ENCODE peak calls at places on chromosome 7, in five cellular contexts. One of them, this sample, is unnamed.
A peak's percentile ranks its signal among the peaks of the same experiment; 100 is the strongest.

GRCh38 chr7:111266613-111267012 is 175.7 kb downstream of the LRRN3 start:
- DNase-seq in left lung: no peak
- DNase-seq in fibroblast of villous mesenchyme: peak; percentile 73
- DNase-seq in fibroblast of lung: peak; percentile 89
- DNase-seq in H1: no peak
- DNase-seq in this sample: no peak

GRCh38 chr7:80410081-80410480 is 101.8 kb downstream of the GNAT3 start:
- DNase-seq in H1: no peak
- DNase-seq in left lung: no peak
- DNase-seq in fibroblast of lung: no peak
- DNase-seq in fibroblast of villous mesenchyme: no peak
- DNase-seq in this sample: no peak

GRCh38 chr7:47091141-47091540 is 490.8 kb downstream of the TNS3 start:
- DNase-seq in H1: no peak
- DNase-seq in left lung: no peak
- DNase-seq in fibroblast of lung: no peak
- DNase-seq in fibroblast of villous mesenchyme: no peak
- DNase-seq in this sample: no peak

GRCh38 chr7:40723829-40724228 is 589.0 kb downstream of the SUGCT start:
- DNase-seq in left lung: no peak
- DNase-seq in fibroblast of villous mesenchyme: no peak
- DNase-seq in H1: no peak
- DNase-seq in fibroblast of lung: no peak
- DNase-seq in this sample: no peak

GRCh38 chr7:28858206-28858605 is 99.9 kb downstream of the TRIL start:
- DNase-seq in fibroblast of lung: peak; percentile 49
- DNase-seq in left lung: no peak
- DNase-seq in H1: no peak
- DNase-seq in fibroblast of villous mesenchyme: no peak
- DNase-seq in this sample: no peak

GRCh38 chr7:133491846-133492652 is 239.2 kb downstream of the EXOC4 start:
- DNase-seq in fibroblast of lung: no peak
- DNase-seq in left lung: no peak
- DNase-seq in fibroblast of villous mesenchyme: peak; percentile 89
- DNase-seq in H1: no peak
- DNase-seq in this sample: no peak

GRCh38 chr7:1945558-1945957 is 275.5 kb downstream of the ELFN1 start:
- DNase-seq in fibroblast of villous mesenchyme: no peak
- DNase-seq in left lung: peak; percentile 75
- DNase-seq in H1: no peak
- DNase-seq in fibroblast of lung: no peak
- DNase-seq in this sample: no peak

GRCh38 chr7:103011650-103012049 is 62.9 kb downstream of the FBXL13 start:
- DNase-seq in fibroblast of villous mesenchyme: peak; percentile 29
- DNase-seq in H1: no peak
- DNase-seq in left lung: no peak
- DNase-seq in fibroblast of lung: peak; percentile 57
- DNase-seq in this sample: no peak

GRCh38 chr7:40879941-40880558 is 745.2 kb downstream of the SUGCT start:
- DNase-seq in H1: no peak
- DNase-seq in left lung: no peak
- DNase-seq in fibroblast of villous mesenchyme: no peak
- DNase-seq in fibroblast of lung: peak; percentile 39
- DNase-seq in this sample: no peak

GRCh38 chr7:47625861-47626444 is 44.0 kb upstream of the TNS3 start:
- DNase-seq in fibroblast of villous mesenchyme: no peak
- DNase-seq in left lung: no peak
- DNase-seq in H1: no peak
- DNase-seq in fibroblast of lung: no peak
- DNase-seq in this sample: no peak

GRCh38 chr7:7996568-7996967 is 28.0 kb downstream of the GLCCI1 start:
- DNase-seq in H1: no peak
- DNase-seq in fibroblast of lung: peak; percentile 42
- DNase-seq in fibroblast of villous mesenchyme: no peak
- DNase-seq in left lung: no peak
- DNase-seq in this sample: no peak

GRCh38 chr7:28123752-28124151 is 56.8 kb downstream of the JAZF1 start:
- DNase-seq in fibroblast of lung: no peak
- DNase-seq in left lung: no peak
- DNase-seq in H1: no peak
- DNase-seq in fibroblast of villous mesenchyme: no peak
- DNase-seq in this sample: no peak

GRCh38 chr7:122307228-122307619 is 2.7 kb upstream of the FEZF1 start:
- DNase-seq in fibroblast of lung: no peak
- DNase-seq in H1: no peak
- DNase-seq in left lung: no peak
- DNase-seq in fibroblast of villous mesenchyme: no peak
- DNase-seq in this sample: no peak

GRCh38 chr7:142412551-142413193 is 154.8 kb upstream of the PRSS58 start:
- DNase-seq in H1: peak; percentile 36
- DNase-seq in left lung: no peak
- DNase-seq in fibroblast of villous mesenchyme: peak; percentile 56
- DNase-seq in fibroblast of lung: peak; percentile 56
- DNase-seq in this sample: no peak

GRCh38 chr7:84697506-84697905 is 489.4 kb downstream of the SEMA3D start:
- DNase-seq in fibroblast of lung: peak; percentile 93
- DNase-seq in fibroblast of villous mesenchyme: peak; percentile 83
- DNase-seq in H1: no peak
- DNase-seq in left lung: no peak
- DNase-seq in this sample: no peak

GRCh38 chr7:17532861-17533404 is 234.5 kb downstream of the AHR start:
- DNase-seq in fibroblast of villous mesenchyme: peak; percentile 97
- DNase-seq in H1: no peak
- DNase-seq in fibroblast of lung: peak; percentile 83
- DNase-seq in left lung: no peak
- DNase-seq in this sample: no peak

GRCh38 chr7:51062222-51062987 is 254.2 kb downstream of the COBL start:
- DNase-seq in H1: no peak
- DNase-seq in left lung: no peak
- DNase-seq in fibroblast of villous mesenchyme: no peak
- DNase-seq in fibroblast of lung: no peak
- DNase-seq in this sample: no peak

GRCh38 chr7:16397497-16398210 is 23.7 kb downstream of the CRPPA start:
- DNase-seq in left lung: no peak
- DNase-seq in H1: no peak
- DNase-seq in fibroblast of villous mesenchyme: no peak
- DNase-seq in fibroblast of lung: no peak
- DNase-seq in this sample: no peak

GRCh38 chr7:7641129-7641663 is 644 bp downstream of the UMAD1 start:
- DNase-seq in fibroblast of lung: peak; percentile 23
- DNase-seq in left lung: no peak
- DNase-seq in H1: no peak
- DNase-seq in fibroblast of villous mesenchyme: no peak
- DNase-seq in this sample: no peak

GRCh38 chr7:18505870-18506460 is 10.4 kb downstream of the HDAC9 start:
- DNase-seq in fibroblast of lung: peak; percentile 25
- DNase-seq in fibroblast of villous mesenchyme: peak; percentile 21
- DNase-seq in H1: no peak
- DNase-seq in left lung: no peak
- DNase-seq in this sample: no peak

GRCh38 chr7:151888079-151888673 is 11.3 kb upstream of the PRKAG2 start:
- DNase-seq in fibroblast of lung: no peak
- DNase-seq in H1: no peak
- DNase-seq in left lung: no peak
- DNase-seq in fibroblast of villous mesenchyme: no peak
- DNase-seq in this sample: no peak

GRCh38 chr7:2172311-2173183 is 60.2 kb downstream of the MAD1L1 start:
- DNase-seq in fibroblast of lung: peak; percentile 98
- DNase-seq in left lung: no peak
- DNase-seq in H1: no peak
- DNase-seq in fibroblast of villous mesenchyme: peak; percentile 96
- DNase-seq in this sample: no peak

GRCh38 chr7:1536768-1537630 is 6.5 kb downstream of the MAFK start:
- DNase-seq in fibroblast of villous mesenchyme: peak; percentile 100
- DNase-seq in H1: no peak
- DNase-seq in left lung: peak; percentile 94
- DNase-seq in fibroblast of lung: peak; percentile 99
- DNase-seq in this sample: peak; percentile 89

GRCh38 chr7:96837583-96837982 is 127.9 kb upstream of the SEM1 start:
- DNase-seq in left lung: no peak
- DNase-seq in fibroblast of lung: no peak
- DNase-seq in fibroblast of villous mesenchyme: no peak
- DNase-seq in H1: no peak
- DNase-seq in this sample: no peak

GRCh38 chr7:156487811-156488523 is 152.6 kb upstream of the RNF32 start:
- DNase-seq in left lung: no peak
- DNase-seq in fibroblast of lung: no peak
- DNase-seq in fibroblast of villous mesenchyme: no peak
- DNase-seq in H1: no peak
- DNase-seq in this sample: peak; percentile 37

GRCh38 chr7:47587389-47587788 is 5.5 kb upstream of the TNS3 start:
- DNase-seq in left lung: peak; percentile 89
- DNase-seq in fibroblast of villous mesenchyme: no peak
- DNase-seq in H1: no peak
- DNase-seq in fibroblast of lung: no peak
- DNase-seq in this sample: no peak

GRCh38 chr7:120215654-120216053 is 57.3 kb upstream of the KCND2 start:
- DNase-seq in left lung: no peak
- DNase-seq in H1: no peak
- DNase-seq in fibroblast of lung: no peak
- DNase-seq in fibroblast of villous mesenchyme: no peak
- DNase-seq in this sample: no peak

GRCh38 chr7:144534196-144534595 is 130.7 kb upstream of the NOBOX start:
- DNase-seq in fibroblast of lung: no peak
- DNase-seq in fibroblast of villous mesenchyme: no peak
- DNase-seq in left lung: no peak
- DNase-seq in H1: no peak
- DNase-seq in this sample: no peak

GRCh38 chr7:14837216-14837615 is 65.3 kb downstream of the DGKB start:
- DNase-seq in fibroblast of villous mesenchyme: no peak
- DNase-seq in H1: no peak
- DNase-seq in left lung: no peak
- DNase-seq in fibroblast of lung: peak; percentile 14
- DNase-seq in this sample: no peak

GRCh38 chr7:24763303-24763901 is 6.1 kb upstream of the GSDME start:
- DNase-seq in H1: no peak
- DNase-seq in fibroblast of lung: no peak
- DNase-seq in fibroblast of villous mesenchyme: no peak
- DNase-seq in left lung: no peak
- DNase-seq in this sample: no peak

GRCh38 chr7:24769863-24770262 is 12.6 kb upstream of the GSDME start:
- DNase-seq in left lung: no peak
- DNase-seq in fibroblast of lung: no peak
- DNase-seq in fibroblast of villous mesenchyme: no peak
- DNase-seq in H1: no peak
- DNase-seq in this sample: no peak

GRCh38 chr7:24764972-24765744 is 7.9 kb upstream of the GSDME start:
- DNase-seq in fibroblast of villous mesenchyme: peak; percentile 67
- DNase-seq in fibroblast of lung: peak; percentile 78
- DNase-seq in H1: no peak
- DNase-seq in left lung: no peak
- DNase-seq in this sample: no peak

GRCh38 chr7:24769014-24769830 is 12.0 kb upstream of the GSDME start:
- DNase-seq in left lung: no peak
- DNase-seq in fibroblast of villous mesenchyme: no peak
- DNase-seq in fibroblast of lung: no peak
- DNase-seq in H1: no peak
- DNase-seq in this sample: no peak

GRCh38 chr7:24767878-24768569 is 10.8 kb upstream of the GSDME start:
- DNase-seq in H1: no peak
- DNase-seq in fibroblast of lung: no peak
- DNase-seq in left lung: no peak
- DNase-seq in fibroblast of villous mesenchyme: no peak
- DNase-seq in this sample: no peak
- TF ChIP-seq CTCF in H1: no peak
- TF ChIP-seq CTCF in fibroblast of lung: no peak
- TF ChIP-seq CTCF in left lung: no peak
- TF ChIP-seq CTCF in fibroblast of villous mesenchyme: peak; percentile 12
- TF ChIP-seq CTCF in this sample: no peak

GRCh38 chr7:3437467-3437866 is 136.4 kb downstream of the SDK1 start:
- DNase-seq in fibroblast of villous mesenchyme: no peak
- DNase-seq in H1: no peak
- DNase-seq in fibroblast of lung: no peak
- DNase-seq in left lung: no peak
- DNase-seq in this sample: no peak

GRCh38 chr7:3432916-3433315 is 131.9 kb downstream of the SDK1 start:
- DNase-seq in fibroblast of lung: no peak
- DNase-seq in left lung: no peak
- DNase-seq in H1: no peak
- DNase-seq in fibroblast of villous mesenchyme: peak; percentile 70
- DNase-seq in this sample: no peak

GRCh38 chr7:3436746-3437145 is 135.7 kb downstream of the SDK1 start:
- DNase-seq in fibroblast of lung: peak; percentile 64
- DNase-seq in H1: no peak
- DNase-seq in fibroblast of villous mesenchyme: peak; percentile 37
- DNase-seq in left lung: no peak
- DNase-seq in this sample: no peak

GRCh38 chr7:3436112-3436511 is 135.1 kb downstream of the SDK1 start:
- DNase-seq in left lung: no peak
- DNase-seq in H1: no peak
- DNase-seq in fibroblast of villous mesenchyme: no peak
- DNase-seq in fibroblast of lung: no peak
- DNase-seq in this sample: no peak

DNA sequence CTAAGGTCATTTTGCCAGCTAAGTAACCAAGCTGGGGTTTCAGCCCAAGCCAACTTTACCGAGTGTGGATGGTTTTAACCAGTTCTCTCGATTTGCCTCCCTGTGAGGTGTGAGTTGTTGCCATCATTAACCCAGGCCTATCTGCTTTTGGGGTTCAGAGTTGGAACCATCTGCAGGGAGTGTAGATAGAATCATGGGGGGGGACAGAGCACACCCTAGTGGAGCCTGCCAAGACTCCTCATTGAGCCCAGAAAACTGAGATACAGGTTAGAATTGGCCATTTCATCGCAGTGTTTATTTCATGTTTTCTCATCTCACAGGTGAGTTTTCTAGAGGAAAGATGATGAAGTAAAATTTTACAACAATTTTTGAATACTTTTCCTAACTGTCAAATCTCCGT is 133.6 kb downstream of the SDK1 start:
- DNase-seq in fibroblast of lung: no peak
- DNase-seq in H1: no peak
- DNase-seq in fibroblast of villous mesenchyme: no peak
- DNase-seq in left lung: no peak
- DNase-seq in this sample: no peak
- TF ChIP-seq CTCF in fibroblast of lung: no peak
- TF ChIP-seq CTCF in H1: no peak
- TF ChIP-seq CTCF in fibroblast of villous mesenchyme: peak; percentile 4
- TF ChIP-seq CTCF in left lung: no peak
- TF ChIP-seq CTCF in this sample: no peak

GRCh38 chr7:150753826-150754603 is 16.8 kb downstream of the GIMAP5 start:
- DNase-seq in fibroblast of villous mesenchyme: no peak
- DNase-seq in left lung: no peak
- DNase-seq in fibroblast of lung: no peak
- DNase-seq in H1: no peak
- DNase-seq in this sample: no peak
- TF ChIP-seq CTCF in fibroblast of villous mesenchyme: peak; percentile 23
- TF ChIP-seq CTCF in left lung: no peak
- TF ChIP-seq CTCF in fibroblast of lung: no peak
- TF ChIP-seq CTCF in H1: peak; percentile 60
- TF ChIP-seq CTCF in this sample: peak; percentile 64

GRCh38 chr7:72183835-72184234 is 228.3 kb downstream of the CALN1 start:
- DNase-seq in fibroblast of villous mesenchyme: no peak
- DNase-seq in H1: no peak
- DNase-seq in fibroblast of lung: no peak
- DNase-seq in left lung: no peak
- DNase-seq in this sample: no peak
- TF ChIP-seq CTCF in fibroblast of villous mesenchyme: no peak
- TF ChIP-seq CTCF in H1: peak; percentile 27
- TF ChIP-seq CTCF in fibroblast of lung: no peak
- TF ChIP-seq CTCF in left lung: peak; percentile 13
- TF ChIP-seq CTCF in this sample: peak; percentile 69